ENCODE peak calls at places on chromosomes 7 and 10, in four cellular contexts. One of them, this sample, is unnamed.

GRCh38 chr7:115429918-115430317 is 508.0 kb downstream of the MDFIC start:
- DNase-seq in IMR-90: no peak
- DNase-seq in heart left ventricle: no peak
- DNase-seq in spleen: no peak
- DNase-seq in this sample: no peak

GRCh38 chr7:142711722-142712616 is 37.3 kb upstream of the PRSS1 start:
- DNase-seq in heart left ventricle: no peak
- DNase-seq in spleen: no peak
- DNase-seq in IMR-90: peak
- DNase-seq in this sample: no peak

GRCh38 chr7:141073173-141073640 is 657 bp upstream of the TMEM178B start:
- DNase-seq in spleen: no peak
- DNase-seq in IMR-90: peak
- DNase-seq in heart left ventricle: peak
- DNase-seq in this sample: peak

GRCh38 chr10:69792361-69792760 is 9.3 kb upstream of the COL13A1 start:
- DNase-seq in IMR-90: no peak
- DNase-seq in spleen: no peak
- DNase-seq in heart left ventricle: no peak
- DNase-seq in this sample: no peak

GRCh38 chr10:14812271-14812670 is 25.6 kb downstream of the CDNF start:
- DNase-seq in IMR-90: peak
- DNase-seq in heart left ventricle: no peak
- DNase-seq in spleen: no peak
- DNase-seq in this sample: no peak

GRCh38 chr10:118101501-118101900 is 54.8 kb upstream of the RAB11FIP2 start:
- DNase-seq in IMR-90: no peak
- DNase-seq in heart left ventricle: no peak
- DNase-seq in spleen: no peak
- DNase-seq in this sample: no peak

GRCh38 chr7:27110977-27111752 is 8.7 kb upstream of the HOXA2 start:
- DNase-seq in IMR-90: peak
- DNase-seq in heart left ventricle: no peak
- DNase-seq in spleen: no peak
- DNase-seq in this sample: no peak

GRCh38 chr10:86061301-86061873 is 305.2 kb downstream of the GRID1 start:
- DNase-seq in IMR-90: no peak
- DNase-seq in spleen: no peak
- DNase-seq in heart left ventricle: no peak
- DNase-seq in this sample: no peak

GRCh38 chr10:1109795-1110673 is 53.8 kb downstream of the WDR37 start:
- DNase-seq in IMR-90: peak
- DNase-seq in heart left ventricle: peak
- DNase-seq in spleen: peak
- DNase-seq in this sample: no peak

GRCh38 chr7:138564365-138564764 is 104.3 kb downstream of the TRIM24 start:
- DNase-seq in spleen: no peak
- DNase-seq in IMR-90: no peak
- DNase-seq in heart left ventricle: no peak
- DNase-seq in this sample: peak

GRCh38 chr7:131182446-131183075 is 145.1 kb upstream of the MKLN1 start:
- DNase-seq in IMR-90: peak
- DNase-seq in spleen: no peak
- DNase-seq in heart left ventricle: no peak
- DNase-seq in this sample: no peak

GRCh38 chr10:4012848-4013247 is 227.8 kb upstream of the KLF6 start:
- DNase-seq in spleen: no peak
- DNase-seq in heart left ventricle: no peak
- DNase-seq in IMR-90: no peak
- DNase-seq in this sample: no peak

GRCh38 chr7:68964060-68964459 is 634.2 kb upstream of the AUTS2 start:
- DNase-seq in IMR-90: no peak
- DNase-seq in spleen: no peak
- DNase-seq in heart left ventricle: no peak
- DNase-seq in this sample: no peak

GRCh38 chr7:19024261-19024660 is 93.2 kb downstream of the TWIST1 start:
- DNase-seq in heart left ventricle: no peak
- DNase-seq in spleen: no peak
- DNase-seq in IMR-90: peak
- DNase-seq in this sample: no peak

GRCh38 chr7:74194686-74195085 is 15.1 kb upstream of the LAT2 start:
- DNase-seq in spleen: peak
- DNase-seq in heart left ventricle: no peak
- DNase-seq in IMR-90: no peak
- DNase-seq in this sample: no peak
- TF ChIP-seq POLR2A in spleen: no peak
- TF ChIP-seq POLR2A in heart left ventricle: no peak
- TF ChIP-seq POLR2A in IMR-90: no peak
- TF ChIP-seq POLR2A in this sample: no peak

GRCh38 chr7:44213872-44214595 is 13.3 kb downstream of the YKT6 start:
- DNase-seq in IMR-90: peak
- DNase-seq in spleen: no peak
- DNase-seq in heart left ventricle: no peak
- DNase-seq in this sample: no peak
- H3K27ac ChIP-seq in IMR-90: no peak
- H3K27ac ChIP-seq in spleen: no peak
- H3K27ac ChIP-seq in heart left ventricle: no peak
- H3K27ac ChIP-seq in this sample: no peak

GRCh38 chr7:28700790-28701203 is 257.3 kb downstream of the TRIL start:
- DNase-seq in spleen: no peak
- DNase-seq in heart left ventricle: no peak
- DNase-seq in IMR-90: peak
- DNase-seq in this sample: no peak
- TF ChIP-seq POLR2A in spleen: no peak
- TF ChIP-seq POLR2A in heart left ventricle: no peak
- TF ChIP-seq POLR2A in IMR-90: no peak
- TF ChIP-seq POLR2A in this sample: no peak

DNA sequence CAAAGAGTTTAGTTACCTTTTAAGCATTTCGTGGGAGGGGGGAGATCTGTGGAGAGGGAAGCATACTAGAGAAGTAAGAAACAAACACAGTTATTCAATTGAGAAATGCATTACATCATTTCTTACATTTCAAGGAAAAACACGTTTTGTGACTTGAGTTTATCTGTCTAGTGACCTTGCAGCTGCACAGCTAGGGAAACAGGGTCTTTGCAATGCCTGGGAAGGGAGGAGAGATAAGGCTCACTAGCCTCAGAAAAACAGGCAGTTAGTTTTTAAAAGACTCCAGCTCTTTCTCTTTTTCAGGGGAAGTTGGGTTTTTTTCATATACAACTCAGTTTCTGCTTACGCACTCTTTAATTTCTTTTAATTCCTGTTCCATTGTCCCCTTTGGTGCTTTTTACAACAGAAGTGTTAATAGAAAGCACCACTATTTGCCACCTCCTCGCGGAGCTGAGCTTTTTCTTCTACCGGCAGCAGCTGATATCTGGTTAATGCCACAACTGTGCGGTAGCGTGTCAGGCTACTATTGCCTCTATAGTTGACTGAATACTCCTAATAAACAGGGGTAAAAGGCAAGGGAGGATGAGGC is 5.6 kb downstream of the CYP3A43 start:
- DNase-seq in heart left ventricle: no peak
- DNase-seq in IMR-90: no peak
- DNase-seq in spleen: no peak
- DNase-seq in this sample: no peak
- H3K27ac ChIP-seq in heart left ventricle: no peak
- H3K27ac ChIP-seq in IMR-90: no peak
- H3K27ac ChIP-seq in spleen: no peak
- H3K27ac ChIP-seq in this sample: peak

GRCh38 chr10:95290801-95291633 is at the start of gene PDLIM1:
- DNase-seq in IMR-90: peak
- DNase-seq in spleen: peak
- DNase-seq in heart left ventricle: peak
- DNase-seq in this sample: peak
- TF ChIP-seq POLR2A in IMR-90: peak
- TF ChIP-seq POLR2A in spleen: peak
- TF ChIP-seq POLR2A in heart left ventricle: peak
- TF ChIP-seq POLR2A in this sample: peak

GRCh38 chr10:22628309-22628708 is 86.1 kb downstream of the PIP4K2A start:
- DNase-seq in spleen: no peak
- DNase-seq in heart left ventricle: no peak
- DNase-seq in IMR-90: no peak
- DNase-seq in this sample: no peak
- H3K27ac ChIP-seq in spleen: peak
- H3K27ac ChIP-seq in heart left ventricle: no peak
- H3K27ac ChIP-seq in IMR-90: no peak
- H3K27ac ChIP-seq in this sample: peak

DNA sequence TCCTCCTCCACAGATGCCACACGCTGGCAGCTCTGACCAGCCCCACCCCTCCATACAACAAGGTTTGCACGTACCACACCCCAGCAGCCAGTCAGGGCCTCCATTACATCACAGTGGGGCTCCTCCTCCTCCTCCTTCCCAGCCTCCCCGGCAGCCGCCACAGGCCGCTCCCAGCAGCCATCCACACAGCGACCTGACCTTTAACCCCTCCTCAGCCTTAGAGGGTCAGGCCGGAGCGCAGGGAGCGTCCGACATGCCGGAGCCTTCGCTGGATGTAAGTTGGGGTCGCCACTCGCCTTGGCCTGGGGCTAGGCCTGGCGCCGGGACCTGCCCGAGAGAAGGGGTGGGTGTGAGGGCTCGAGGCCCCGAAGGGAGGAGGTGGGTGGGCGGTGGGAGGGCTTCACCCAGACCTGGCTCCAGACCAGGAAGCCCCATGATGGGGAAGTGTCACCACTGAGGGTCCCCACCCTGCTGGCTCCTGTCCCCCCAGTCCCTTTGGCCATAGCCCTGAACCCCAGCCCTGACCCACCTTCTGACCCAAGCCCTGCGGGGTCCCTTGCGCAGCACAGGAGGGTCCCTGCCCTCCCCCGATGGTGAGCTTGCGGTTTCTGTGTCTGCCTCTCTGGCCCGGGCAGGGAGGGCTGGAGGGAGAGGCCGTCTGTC is 36.2 kb upstream of the PPIF start:
- DNase-seq in IMR-90: no peak
- DNase-seq in heart left ventricle: no peak
- DNase-seq in spleen: peak
- DNase-seq in this sample: no peak
- TF ChIP-seq POLR2A in IMR-90: no peak
- TF ChIP-seq POLR2A in heart left ventricle: no peak
- TF ChIP-seq POLR2A in spleen: no peak
- TF ChIP-seq POLR2A in this sample: no peak